ENCODE peak calls at places on chromosome 17, in four cellular contexts. A, X, S and P are unnamed samples.

GRCh38 chr17:12136646-12137045 is 116.0 kb downstream of the MAP2K4 start:
- DNase-seq in S (no peak), A (no peak), X (no peak), P (no peak)

GRCh38 chr17:79466562-79467350 is 144.1 kb downstream of the RBFOX3 start:
- DNase-seq in A (no peak), S (no peak), X (no peak), P (no peak)

GRCh38 chr17:50689251-50689650 is 18.5 kb downstream of the ANKRD40 start:
- DNase-seq in S (peak; percentile 54), A (peak; percentile 66), X (no peak), P (peak; percentile 84)

GRCh38 chr17:74759243-74759801 is 10.9 kb downstream of the NHERF1 start:
- DNase-seq in A (no peak), S (no peak), X (no peak), P (no peak)

GRCh38 chr17:58337600-58338453 is 9.2 kb upstream of the TSPOAP1 start:
- DNase-seq in S (peak; percentile 75), X (no peak), A (peak; percentile 96), P (peak; percentile 95)

GRCh38 chr17:39800540-39800939 is 62.8 kb downstream of the GRB7 start:
- DNase-seq in X (no peak), A (no peak), S (no peak), P (no peak)

GRCh38 chr17:3750926-3751325 is 27.2 kb downstream of the HASPIN start:
- DNase-seq in X (no peak), S (no peak), A (no peak), P (no peak)

GRCh38 chr17:65103896-65104295 is 33.3 kb upstream of the RGS9 start:
- DNase-seq in S (no peak), X (no peak), A (peak; percentile 49), P (peak; percentile 40)

GRCh38 chr17:76847031-76847430 is 21.2 kb upstream of the MGAT5B start:
- DNase-seq in S (no peak), A (no peak), X (no peak), P (no peak)

GRCh38 chr17:21678451-21679081 is 13.8 kb upstream of the KCNJ18 start:
- DNase-seq in S (no peak), X (no peak), A (no peak), P (no peak)

GRCh38 chr17:50872710-50873424 is 6.7 kb upstream of the TOB1 start:
- DNase-seq in X (no peak), S (no peak), A (peak; percentile 25), P (peak; percentile 63)

GRCh38 chr17:77160877-77161530 is 20.2 kb downstream of the SEC14L1 start:
- DNase-seq in A (no peak), S (no peak), X (no peak), P (no peak)

GRCh38 chr17:75260679-75261335 is 599 bp downstream of the GGA3 start:
- DNase-seq in X (no peak), A (peak; percentile 24), S (no peak), P (no peak)

GRCh38 chr17:39462644-39463375 is 1.5 kb downstream of the CDK12 start:
- DNase-seq in X (no peak), S (peak; percentile 25), A (peak; percentile 7), P (peak; percentile 5)

GRCh38 chr17:80168371-80168770 is 1.5 kb upstream of the CARD14 start:
- DNase-seq in A (no peak), X (no peak), S (no peak), P (peak; percentile 22)

GRCh38 chr17:30790279-30790678 is 34.2 kb downstream of the CRLF3 start:
- DNase-seq in S (no peak), A (no peak), X (no peak), P (no peak)

GRCh38 chr17:31967643-31968042 is 30.8 kb downstream of the SUZ12 start:
- DNase-seq in A (no peak), S (no peak), X (no peak), P (no peak)

GRCh38 chr17:15436399-15437369 is 30.7 kb downstream of the CDRT4 start:
- DNase-seq in X (peak; percentile 46), S (no peak), A (peak; percentile 34), P (peak; percentile 86)

GRCh38 chr17:59404471-59404870 is 73.0 kb downstream of the YPEL2 start:
- DNase-seq in A (no peak), X (no peak), S (no peak), P (no peak)

GRCh38 chr17:37651846-37652245 is 8.6 kb upstream of the DDX52 start:
- DNase-seq in X (no peak), A (no peak), S (no peak), P (no peak)

GRCh38 chr17:40281663-40282062 is 6.0 kb upstream of the CDC6 start:
- DNase-seq in A (no peak), S (no peak), X (no peak), P (no peak)

DNA sequence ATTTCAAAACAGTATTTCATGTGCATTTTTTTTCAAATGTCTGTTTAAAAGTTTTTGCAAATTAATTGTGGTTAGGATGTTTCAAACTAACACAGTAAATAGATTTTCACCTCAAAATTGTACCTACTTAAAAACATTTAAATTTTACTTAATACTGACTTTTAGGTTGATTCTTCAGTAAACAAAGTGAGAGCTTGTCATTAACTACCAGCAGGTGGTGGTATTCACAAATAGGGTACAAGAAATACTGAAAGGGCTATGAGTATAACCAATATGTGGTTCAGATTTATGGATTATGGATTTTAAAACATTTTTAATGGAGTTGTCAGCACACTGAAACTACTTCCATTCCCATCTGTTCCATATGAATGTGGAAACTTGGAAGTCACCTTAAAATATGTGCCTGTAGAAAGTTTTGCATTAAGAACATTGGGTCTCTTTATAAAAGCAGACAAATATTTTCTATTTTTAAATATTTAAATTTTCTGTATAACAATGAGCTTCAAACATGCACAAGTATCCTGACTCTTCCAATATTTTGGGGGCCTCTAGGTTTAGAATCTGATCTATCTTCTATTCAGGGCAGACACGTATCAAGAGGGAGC is 155.5 kb downstream of the SNX11 start:
- DNase-seq in A (peak; percentile 17), S (no peak), X (no peak), P (no peak)
- TF ChIP-seq CTCF in A (peak; percentile 31), S (peak; percentile 42), X (peak; percentile 76), P (no peak)

DNA sequence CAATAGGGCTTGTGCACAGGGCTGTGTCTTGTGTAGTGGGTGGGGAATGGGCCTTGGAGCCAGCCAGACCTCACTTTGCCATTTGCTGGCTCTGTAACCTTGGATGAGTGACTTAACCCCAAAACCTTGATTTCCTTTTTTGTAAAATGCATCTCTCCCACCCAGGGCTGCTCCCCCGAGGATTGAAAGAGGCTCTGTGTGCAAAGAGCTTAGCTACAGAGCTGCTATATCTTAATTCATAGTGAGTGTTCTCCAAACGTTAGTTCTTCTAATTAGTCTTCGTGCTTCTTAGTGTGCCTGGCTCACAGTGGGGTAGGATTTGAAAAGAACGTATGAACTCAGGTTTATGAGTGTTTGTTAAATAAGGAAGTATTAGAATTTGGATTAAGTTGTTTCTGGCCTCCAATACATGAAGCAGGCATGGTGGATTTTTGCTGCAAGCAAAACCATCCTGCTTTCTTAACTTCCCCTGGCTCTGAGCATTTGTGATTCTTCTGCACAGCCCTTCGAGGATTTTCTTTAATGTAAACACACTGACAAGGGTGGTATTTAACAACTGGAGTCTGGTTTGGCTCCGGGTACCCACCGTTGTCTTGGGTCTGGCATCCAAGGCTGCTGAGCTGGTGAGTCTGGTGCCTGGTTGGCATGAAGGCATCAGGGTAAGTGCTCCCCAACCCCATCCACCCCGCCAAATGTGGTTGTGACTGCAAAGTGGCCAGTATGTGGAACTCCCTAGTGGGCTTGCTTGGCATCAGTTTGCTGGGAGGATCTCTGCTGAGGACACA is 29.7 kb downstream of the KSR1 start:
- DNase-seq in X (no peak), A (no peak), S (no peak), P (no peak)
- H3K9ac ChIP-seq in X (no peak overlapping the region), A (no peak overlapping the region), S (no peak overlapping the region), P (no peak overlapping the region)

GRCh38 chr17:42387663-42388380 is 420 bp downstream of the STAT3 start:
- DNase-seq in X (no peak), A (no peak), S (peak; percentile 68), P (no peak)

GRCh38 chr17:42389902-42390301 is 1.7 kb upstream of the STAT3 start:
- DNase-seq in A (no peak), X (no peak), S (no peak), P (no peak)

GRCh38 chr17:42387221-42387657 is 1.0 kb downstream of the STAT3 start:
- DNase-seq in S (no peak), A (peak; percentile 74), X (no peak), P (peak; percentile 76)

GRCh38 chr17:42389135-42389417 is 834 bp upstream of the STAT3 start:
- DNase-seq in X (no peak), S (no peak), A (no peak), P (no peak)

DNA sequence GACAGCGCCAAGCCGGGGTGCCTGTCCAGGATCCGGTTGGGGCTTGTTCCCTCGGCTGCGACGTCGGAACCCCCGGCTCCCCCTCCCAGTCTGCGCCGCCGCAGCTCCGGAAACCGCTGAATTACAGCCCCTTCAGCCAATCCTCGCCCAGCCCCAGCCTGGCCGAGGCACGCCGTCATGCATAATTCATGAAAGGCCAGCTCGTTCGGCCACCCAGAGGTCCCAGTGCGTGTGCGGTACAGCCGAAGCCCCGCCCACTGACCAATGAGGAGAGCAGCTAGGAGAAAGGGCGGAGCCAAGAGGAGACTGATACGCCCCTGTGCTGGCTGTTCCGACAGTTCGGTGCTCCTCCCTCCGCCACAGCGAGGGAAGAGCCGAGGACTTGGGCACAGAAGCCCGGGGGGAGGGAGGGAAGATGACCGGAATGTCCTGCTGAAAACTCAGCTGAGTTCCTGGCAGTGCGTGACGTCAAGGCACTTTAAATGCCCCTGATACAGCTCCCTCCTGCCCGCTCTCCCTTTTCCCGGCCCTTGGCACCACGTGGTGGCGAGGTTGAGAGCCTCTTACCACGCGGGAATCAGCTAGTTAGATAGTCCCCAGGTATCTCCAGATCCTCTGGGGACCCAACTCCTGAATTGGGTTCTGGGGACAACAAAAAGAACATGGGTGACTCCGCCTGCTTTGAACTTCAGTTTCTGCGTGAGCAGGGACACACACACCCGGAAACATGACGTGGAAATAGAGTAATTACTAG is at the start of gene STAT3:
- DNase-seq in X (peak; percentile 99), S (peak; percentile 100), A (peak; percentile 100), P (peak; percentile 99)
- TF ChIP-seq CTCF in X (no peak), S (no peak), A (no peak), P (no peak)

GRCh38 chr17:46979023-46979870 is at the start of gene RPRML:
- DNase-seq in X (no peak), A (no peak), S (peak; percentile 77), P (no peak)

GRCh38 chr17:46976626-46977270 is 2.3 kb downstream of the RPRML start:
- DNase-seq in A (no peak), S (peak; percentile 51), X (no peak), P (no peak)

GRCh38 chr17:46977348-46977747 is 1.7 kb downstream of the RPRML start:
- DNase-seq in S (peak; percentile 93), A (peak; percentile 18), X (no peak), P (peak; percentile 16)

GRCh38 chr17:46977750-46978488 is 1.1 kb downstream of the RPRML start:
- DNase-seq in S (peak; percentile 33), A (no peak), X (no peak), P (no peak)

DNA sequence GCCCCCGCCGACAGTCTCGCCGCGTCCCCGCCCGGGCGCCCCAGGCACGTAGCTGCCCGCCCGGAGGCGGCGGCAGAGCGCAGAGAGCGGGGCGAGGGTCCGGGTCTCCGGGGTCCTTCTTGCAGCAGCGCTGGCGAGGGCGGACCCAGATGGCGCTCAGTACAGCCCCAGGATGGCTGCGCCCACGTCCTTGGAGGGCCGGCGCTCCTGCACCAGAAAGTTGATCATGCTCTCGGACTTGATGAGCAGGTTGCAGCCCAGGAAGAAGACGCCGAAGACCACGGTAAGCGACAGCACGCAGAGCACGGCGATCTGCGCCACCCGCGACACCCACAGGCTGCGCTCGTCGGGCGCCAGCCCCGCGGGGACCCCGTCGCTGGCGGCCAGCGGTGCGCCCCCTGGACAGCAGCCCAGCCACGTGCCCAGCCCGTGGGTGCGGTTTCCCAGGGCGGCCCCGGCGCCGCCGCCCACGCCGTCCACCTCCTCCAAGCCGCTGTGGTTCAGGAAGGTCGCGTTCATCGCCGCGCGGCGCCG is 497 bp downstream of the RPRML start:
- DNase-seq in S (peak; percentile 60), A (no peak), X (no peak), P (no peak)
- H3K9ac ChIP-seq in S (no peak overlapping the region), A (no peak overlapping the region), X (peak overlapping the region; percentile 52), P (no peak overlapping the region)